ENCODE peak calls at places on chromosomes 11 and 22, in eight cellular contexts. L, N, R, K, M, G, I and B are unnamed samples.
A peak's percentile ranks its signal among the peaks of the same experiment; 100 is the strongest.

GRCh38 chr11:86101493-86101892 is 32.6 kb upstream of the PICALM start:
- DNase-seq in L (no peak), N (no peak), R (peak; percentile 18), K (no peak), M (no peak), G (no peak), I (no peak), B (no peak)

GRCh38 chr11:120197254-120197891 is 13.5 kb upstream of the OAF start:
- DNase-seq in L (no peak), N (no peak), R (peak; percentile 36), K (no peak), M (no peak), G (no peak), I (no peak), B (peak; percentile 66)

GRCh38 chr11:84552791-84553190 is 1074.4 kb downstream of the DLG2 start:
- DNase-seq in L (no peak), N (no peak), R (no peak), K (no peak), M (no peak), G (no peak), I (no peak), B (no peak)

GRCh38 chr22:46058591-46059519 is 81.9 kb upstream of the WNT7B start:
- DNase-seq in L (no peak), N (peak; percentile 37), R (no peak), K (no peak), M (no peak), G (no peak), I (peak; percentile 31), B (no peak)

GRCh38 chr11:17012712-17013547 is 1.3 kb downstream of the PLEKHA7 start:
- DNase-seq in L (no peak), N (no peak), R (no peak), K (no peak), M (no peak), G (peak; percentile 42), I (peak; percentile 49), B (peak; percentile 95)

GRCh38 chr22:35349368-35349703 is 31.6 kb upstream of the HMOX1 start:
- DNase-seq in L (no peak), N (no peak), R (no peak), K (no peak), M (no peak), G (no peak), I (no peak), B (no peak)

GRCh38 chr22:36144886-36145541 is 15.5 kb downstream of the APOL3 start:
- DNase-seq in L (no peak), N (peak; percentile 66), R (peak; percentile 78), K (peak; percentile 81), M (no peak), G (peak; percentile 21), I (peak; percentile 46), B (peak; percentile 47)

GRCh38 chr11:120517390-120518315 is 6.1 kb downstream of the GRIK4 start:
- DNase-seq in L (no peak), N (no peak), R (no peak), K (no peak), M (no peak), G (no peak), I (no peak), B (no peak)

GRCh38 chr11:102986815-102987214 is 31.3 kb upstream of the MMP13 start:
- DNase-seq in L (no peak), N (no peak), R (peak; percentile 23), K (no peak), M (no peak), G (no peak), I (no peak), B (no peak)

DNA sequence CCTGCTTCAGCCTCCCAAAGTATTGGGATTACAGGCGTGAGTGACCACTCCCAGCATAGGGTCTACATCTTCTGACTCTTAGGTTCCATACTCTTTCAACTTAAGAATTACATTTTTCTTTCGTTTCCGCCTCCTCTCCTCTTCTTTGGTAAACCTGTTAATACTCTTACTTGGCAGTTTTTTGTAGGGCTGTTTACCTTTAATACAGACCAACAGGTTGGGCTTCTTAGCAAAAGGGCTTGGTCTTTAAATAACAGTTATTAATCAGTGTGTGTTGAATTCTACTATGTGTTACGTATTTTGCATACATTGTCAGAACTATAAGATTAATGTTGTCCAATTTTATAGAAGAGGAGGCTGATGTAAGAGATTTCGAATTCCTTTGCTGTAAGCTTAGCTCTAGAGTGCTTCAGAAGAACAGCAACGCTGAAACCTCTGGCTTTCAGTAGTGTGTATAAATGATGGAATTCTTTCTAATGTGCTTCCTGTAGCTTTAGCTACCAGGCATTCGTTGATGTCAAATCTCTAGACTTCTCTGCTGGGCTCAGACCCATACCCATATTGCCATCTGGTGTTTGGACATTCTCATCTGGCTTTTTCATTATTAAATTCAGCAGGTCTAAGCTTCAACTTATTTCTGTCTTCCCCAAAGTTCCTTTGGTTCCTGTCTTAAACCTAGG is 3.1 kb downstream of the FDX1 start:
- DNase-seq in L (no peak), N (no peak), R (peak; percentile 38), K (no peak), M (no peak), G (no peak), I (no peak), B (no peak)
- TF ChIP-seq CTCF in L (no peak), N (no peak), R (peak; percentile 15), K (no peak), M (no peak), G (no peak), I (no peak), B (no peak)

DNA sequence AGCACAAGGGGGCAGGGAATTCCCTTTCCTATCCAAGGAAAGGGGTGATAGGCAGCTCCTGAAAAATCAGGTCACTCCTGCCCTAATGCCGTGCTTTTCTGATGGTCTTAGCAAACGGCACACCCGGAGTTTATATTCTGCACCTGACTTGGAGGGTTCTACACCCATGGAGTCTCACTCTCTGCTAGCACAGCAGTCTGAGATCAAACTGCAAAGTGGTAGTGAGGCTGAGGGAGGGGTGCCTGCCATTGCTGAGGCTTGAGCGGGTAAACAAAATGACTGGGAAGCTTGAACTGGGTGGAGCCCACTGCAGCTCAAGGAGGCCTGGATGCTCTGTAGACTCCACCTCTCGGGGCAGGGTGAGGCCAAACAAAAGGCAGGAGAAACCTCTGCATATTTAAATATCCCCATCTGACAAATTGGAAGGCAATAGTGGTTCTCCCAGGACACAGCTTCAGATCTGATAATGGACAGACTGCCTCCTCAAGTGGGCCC is 194.7 kb downstream of the OR4A47 start:
- DNase-seq in L (peak; percentile 71), N (no peak), R (no peak), K (no peak), M (no peak), G (no peak), I (no peak), B (no peak)
- TF ChIP-seq CTCF in L (no peak), N (no peak), R (no peak), K (no peak), M (no peak), G (no peak), I (no peak), B (no peak)

DNA sequence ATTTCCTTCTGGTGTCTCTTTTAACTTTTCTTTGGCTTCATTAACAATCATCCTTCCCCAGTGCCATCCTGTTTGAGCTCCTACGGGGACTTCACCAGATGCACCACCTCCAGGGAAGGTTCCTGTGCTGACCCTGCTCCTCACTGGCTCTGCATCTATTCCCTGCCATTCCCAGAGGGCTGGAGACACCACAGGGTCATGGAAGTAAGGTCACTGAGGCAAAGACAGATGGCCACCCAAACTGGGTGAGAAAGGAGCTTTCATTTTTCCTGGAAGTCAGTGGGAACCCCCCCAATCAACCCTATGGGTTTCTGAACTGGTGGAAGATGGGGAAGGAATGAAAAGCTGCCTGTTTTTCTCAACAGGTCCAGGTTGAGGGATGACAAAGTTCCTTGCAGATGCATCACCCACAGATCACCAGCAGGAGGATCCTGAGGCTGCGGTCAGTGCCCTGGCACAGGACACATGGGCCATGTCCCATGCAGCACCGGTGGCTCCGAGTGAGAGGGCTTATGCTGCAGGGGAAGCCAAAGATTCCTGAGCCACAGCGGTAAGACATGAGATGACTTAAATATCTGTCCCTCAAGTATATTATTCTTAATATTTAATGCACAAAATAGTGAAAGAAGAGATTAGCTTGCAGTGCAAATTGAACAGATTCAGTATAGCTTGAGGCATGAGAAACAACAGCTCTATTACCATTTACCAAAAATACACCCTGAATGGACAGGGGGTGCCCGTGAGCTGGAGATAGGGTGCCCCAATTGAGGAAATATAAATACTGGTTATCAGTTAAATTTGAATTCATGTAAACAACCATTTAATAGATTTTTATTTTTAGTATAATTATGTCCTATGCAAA is 73.0 kb upstream of the VPREB1 start:
- DNase-seq in L (no peak), N (no peak), R (peak; percentile 5), K (no peak), M (no peak), G (no peak), I (no peak), B (no peak)
- TF ChIP-seq CTCF in L (no peak), N (no peak), R (peak; percentile 42), K (peak; percentile 12), M (peak; percentile 53), G (peak; percentile 51), I (no peak), B (peak; percentile 43)

DNA sequence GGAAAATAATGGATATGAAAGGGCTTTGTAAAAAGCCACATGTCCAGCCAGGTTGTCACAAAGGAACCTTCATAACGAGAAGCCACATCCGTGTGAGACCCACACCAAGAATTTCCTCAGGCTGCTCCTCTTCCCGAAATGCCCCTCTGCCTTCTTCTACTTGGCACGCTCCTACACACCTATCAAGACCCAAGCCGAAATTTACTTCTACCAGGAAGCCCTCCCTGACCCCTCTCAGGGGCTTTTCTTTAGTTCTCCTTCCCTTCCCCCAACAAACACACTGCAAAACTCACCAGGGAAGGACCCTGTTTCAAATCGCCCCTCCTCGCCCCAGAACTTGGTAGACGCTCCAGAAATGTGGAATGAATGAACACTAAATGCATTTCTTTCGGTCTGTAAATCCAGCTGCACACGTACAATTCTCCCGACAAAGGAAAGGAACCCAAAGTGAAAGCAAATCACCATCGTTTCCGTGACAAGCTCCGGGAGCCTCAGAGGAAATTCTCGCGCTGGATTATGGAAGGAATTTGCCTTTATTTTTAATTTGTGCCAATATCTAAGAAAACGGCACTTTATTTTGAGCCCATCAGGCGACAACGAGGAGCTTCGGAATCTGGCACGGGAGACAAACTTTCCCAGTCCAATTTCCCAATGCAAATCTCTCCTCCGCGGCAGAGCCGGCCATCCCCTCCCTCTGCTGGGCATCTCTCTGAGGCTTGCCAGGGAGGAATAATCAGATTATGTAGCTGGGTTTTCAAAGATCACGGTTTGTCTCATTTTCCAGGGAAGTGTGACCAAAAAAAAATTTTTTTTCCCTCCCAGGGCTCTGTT is 13.2 kb upstream of the SHISAL1 start:
- DNase-seq in L (no peak), N (no peak), R (peak; percentile 54), K (no peak), M (no peak), G (no peak), I (no peak), B (no peak)
- TF ChIP-seq CTCF in L (peak; percentile 25), N (no peak), R (peak; percentile 56), K (peak; percentile 24), M (no peak), G (no peak), I (peak; percentile 11), B (no peak)